ENCODE peak calls at places on chromosomes 11 and 22, in five cellular contexts. One of them, this sample, is unnamed.

GRCh38 chr11:12516387-12517110 is 139.2 kb downstream of the PARVA start:
- DNase-seq in HFF-Myc: no peak
- DNase-seq in RCC 7860: no peak
- DNase-seq in stimulated activated CD4-positive, alpha-beta T cell treated with anti-CD3 and anti-CD28 coated beads, Interleukin-2, amount 100 ng/mL, for 48 hours: no peak
- DNase-seq in activated T-helper 1 cell treated with anti-CD3 and anti-CD28 coated beads, Interleukin-12 subunit alpha, Interleukin-12 subunit beta, Interleukin-2, Interleukin-4 antibody, amounts not matched to agents 30 ng/mL and 10 ng/mL and 1 ng/mL, durations not matched to agents 14 hours and 24 hours and 36 hours: no peak
- DNase-seq in this sample: no peak

GRCh38 chr22:48075604-48076400 is 1313.4 kb downstream of the TBC1D22A start:
- DNase-seq in HFF-Myc: no peak
- DNase-seq in RCC 7860: no peak
- DNase-seq in activated T-helper 1 cell treated with anti-CD3 and anti-CD28 coated beads, Interleukin-12 subunit alpha, Interleukin-12 subunit beta, Interleukin-2, Interleukin-4 antibody, amounts not matched to agents 30 ng/mL and 10 ng/mL and 1 ng/mL, durations not matched to agents 14 hours and 24 hours and 36 hours: no peak
- DNase-seq in stimulated activated CD4-positive, alpha-beta T cell treated with anti-CD3 and anti-CD28 coated beads, Interleukin-2, amount 100 ng/mL, for 48 hours: no peak
- DNase-seq in this sample: no peak

GRCh38 chr11:47408598-47409439 is 429 bp downstream of the SLC39A13 start:
- DNase-seq in RCC 7860: peak
- DNase-seq in HFF-Myc: peak
- DNase-seq in stimulated activated CD4-positive, alpha-beta T cell treated with anti-CD3 and anti-CD28 coated beads, Interleukin-2, amount 100 ng/mL, for 48 hours: no peak
- DNase-seq in activated T-helper 1 cell treated with anti-CD3 and anti-CD28 coated beads, Interleukin-12 subunit alpha, Interleukin-12 subunit beta, Interleukin-2, Interleukin-4 antibody, amounts not matched to agents 30 ng/mL and 10 ng/mL and 1 ng/mL, durations not matched to agents 14 hours and 24 hours and 36 hours: no peak
- DNase-seq in this sample: peak

GRCh38 chr11:61955416-61956135 is 5.4 kb downstream of the BEST1 start:
- DNase-seq in HFF-Myc: no peak
- DNase-seq in stimulated activated CD4-positive, alpha-beta T cell treated with anti-CD3 and anti-CD28 coated beads, Interleukin-2, amount 100 ng/mL, for 48 hours: no peak
- DNase-seq in activated T-helper 1 cell treated with anti-CD3 and anti-CD28 coated beads, Interleukin-12 subunit alpha, Interleukin-12 subunit beta, Interleukin-2, Interleukin-4 antibody, amounts not matched to agents 30 ng/mL and 10 ng/mL and 1 ng/mL, durations not matched to agents 14 hours and 24 hours and 36 hours: no peak
- DNase-seq in RCC 7860: no peak
- DNase-seq in this sample: no peak

GRCh38 chr11:33724644-33725035 is 11.6 kb downstream of the CD59 start:
- DNase-seq in RCC 7860: peak
- DNase-seq in stimulated activated CD4-positive, alpha-beta T cell treated with anti-CD3 and anti-CD28 coated beads, Interleukin-2, amount 100 ng/mL, for 48 hours: no peak
- DNase-seq in activated T-helper 1 cell treated with anti-CD3 and anti-CD28 coated beads, Interleukin-12 subunit alpha, Interleukin-12 subunit beta, Interleukin-2, Interleukin-4 antibody, amounts not matched to agents 30 ng/mL and 10 ng/mL and 1 ng/mL, durations not matched to agents 14 hours and 24 hours and 36 hours: no peak
- DNase-seq in HFF-Myc: no peak
- DNase-seq in this sample: peak

GRCh38 chr22:49929553-49929979 is 11.1 kb downstream of the CRELD2 start:
- DNase-seq in RCC 7860: no peak
- DNase-seq in activated T-helper 1 cell treated with anti-CD3 and anti-CD28 coated beads, Interleukin-12 subunit alpha, Interleukin-12 subunit beta, Interleukin-2, Interleukin-4 antibody, amounts not matched to agents 30 ng/mL and 10 ng/mL and 1 ng/mL, durations not matched to agents 14 hours and 24 hours and 36 hours: peak
- DNase-seq in stimulated activated CD4-positive, alpha-beta T cell treated with anti-CD3 and anti-CD28 coated beads, Interleukin-2, amount 100 ng/mL, for 48 hours: peak
- DNase-seq in HFF-Myc: no peak
- DNase-seq in this sample: peak

GRCh38 chr11:57502376-57502775 is 13.1 kb downstream of the SLC43A1 start:
- DNase-seq in HFF-Myc: no peak
- DNase-seq in activated T-helper 1 cell treated with anti-CD3 and anti-CD28 coated beads, Interleukin-12 subunit alpha, Interleukin-12 subunit beta, Interleukin-2, Interleukin-4 antibody, amounts not matched to agents 30 ng/mL and 10 ng/mL and 1 ng/mL, durations not matched to agents 14 hours and 24 hours and 36 hours: no peak
- DNase-seq in RCC 7860: no peak
- DNase-seq in stimulated activated CD4-positive, alpha-beta T cell treated with anti-CD3 and anti-CD28 coated beads, Interleukin-2, amount 100 ng/mL, for 48 hours: no peak
- DNase-seq in this sample: no peak

GRCh38 chr11:111021131-111021530 is 224.4 kb upstream of the POU2AF2 start:
- DNase-seq in RCC 7860: no peak
- DNase-seq in activated T-helper 1 cell treated with anti-CD3 and anti-CD28 coated beads, Interleukin-12 subunit alpha, Interleukin-12 subunit beta, Interleukin-2, Interleukin-4 antibody, amounts not matched to agents 30 ng/mL and 10 ng/mL and 1 ng/mL, durations not matched to agents 14 hours and 24 hours and 36 hours: no peak
- DNase-seq in HFF-Myc: no peak
- DNase-seq in stimulated activated CD4-positive, alpha-beta T cell treated with anti-CD3 and anti-CD28 coated beads, Interleukin-2, amount 100 ng/mL, for 48 hours: no peak
- DNase-seq in this sample: no peak

GRCh38 chr11:76628408-76628947 is 42.1 kb downstream of the LRRC32 start:
- DNase-seq in RCC 7860: no peak
- DNase-seq in HFF-Myc: no peak
- DNase-seq in stimulated activated CD4-positive, alpha-beta T cell treated with anti-CD3 and anti-CD28 coated beads, Interleukin-2, amount 100 ng/mL, for 48 hours: no peak
- DNase-seq in activated T-helper 1 cell treated with anti-CD3 and anti-CD28 coated beads, Interleukin-12 subunit alpha, Interleukin-12 subunit beta, Interleukin-2, Interleukin-4 antibody, amounts not matched to agents 30 ng/mL and 10 ng/mL and 1 ng/mL, durations not matched to agents 14 hours and 24 hours and 36 hours: no peak
- DNase-seq in this sample: no peak

GRCh38 chr11:69342588-69343330 is 48.8 kb downstream of the MYEOV start:
- DNase-seq in stimulated activated CD4-positive, alpha-beta T cell treated with anti-CD3 and anti-CD28 coated beads, Interleukin-2, amount 100 ng/mL, for 48 hours: no peak
- DNase-seq in HFF-Myc: no peak
- DNase-seq in RCC 7860: no peak
- DNase-seq in activated T-helper 1 cell treated with anti-CD3 and anti-CD28 coated beads, Interleukin-12 subunit alpha, Interleukin-12 subunit beta, Interleukin-2, Interleukin-4 antibody, amounts not matched to agents 30 ng/mL and 10 ng/mL and 1 ng/mL, durations not matched to agents 14 hours and 24 hours and 36 hours: no peak
- DNase-seq in this sample: no peak

GRCh38 chr11:68441466-68442230 is 18.9 kb upstream of the PPP6R3 start:
- DNase-seq in HFF-Myc: no peak
- DNase-seq in stimulated activated CD4-positive, alpha-beta T cell treated with anti-CD3 and anti-CD28 coated beads, Interleukin-2, amount 100 ng/mL, for 48 hours: no peak
- DNase-seq in activated T-helper 1 cell treated with anti-CD3 and anti-CD28 coated beads, Interleukin-12 subunit alpha, Interleukin-12 subunit beta, Interleukin-2, Interleukin-4 antibody, amounts not matched to agents 30 ng/mL and 10 ng/mL and 1 ng/mL, durations not matched to agents 14 hours and 24 hours and 36 hours: no peak
- DNase-seq in RCC 7860: no peak
- DNase-seq in this sample: peak

GRCh38 chr22:17844150-17844549 is 69.9 kb upstream of the BID start:
- DNase-seq in stimulated activated CD4-positive, alpha-beta T cell treated with anti-CD3 and anti-CD28 coated beads, Interleukin-2, amount 100 ng/mL, for 48 hours: no peak
- DNase-seq in RCC 7860: no peak
- DNase-seq in activated T-helper 1 cell treated with anti-CD3 and anti-CD28 coated beads, Interleukin-12 subunit alpha, Interleukin-12 subunit beta, Interleukin-2, Interleukin-4 antibody, amounts not matched to agents 30 ng/mL and 10 ng/mL and 1 ng/mL, durations not matched to agents 14 hours and 24 hours and 36 hours: no peak
- DNase-seq in HFF-Myc: no peak
- DNase-seq in this sample: no peak

GRCh38 chr11:117597083-117597482 is 199.9 kb downstream of the DSCAML1 start:
- DNase-seq in RCC 7860: no peak
- DNase-seq in activated T-helper 1 cell treated with anti-CD3 and anti-CD28 coated beads, Interleukin-12 subunit alpha, Interleukin-12 subunit beta, Interleukin-2, Interleukin-4 antibody, amounts not matched to agents 30 ng/mL and 10 ng/mL and 1 ng/mL, durations not matched to agents 14 hours and 24 hours and 36 hours: peak
- DNase-seq in stimulated activated CD4-positive, alpha-beta T cell treated with anti-CD3 and anti-CD28 coated beads, Interleukin-2, amount 100 ng/mL, for 48 hours: peak
- DNase-seq in HFF-Myc: no peak
- DNase-seq in this sample: peak

GRCh38 chr22:49672013-49672516 is 155.6 kb downstream of the BRD1 start:
- DNase-seq in activated T-helper 1 cell treated with anti-CD3 and anti-CD28 coated beads, Interleukin-12 subunit alpha, Interleukin-12 subunit beta, Interleukin-2, Interleukin-4 antibody, amounts not matched to agents 30 ng/mL and 10 ng/mL and 1 ng/mL, durations not matched to agents 14 hours and 24 hours and 36 hours: no peak
- DNase-seq in RCC 7860: no peak
- DNase-seq in stimulated activated CD4-positive, alpha-beta T cell treated with anti-CD3 and anti-CD28 coated beads, Interleukin-2, amount 100 ng/mL, for 48 hours: no peak
- DNase-seq in HFF-Myc: no peak
- DNase-seq in this sample: no peak

GRCh38 chr11:57798905-57799559 is 37.4 kb downstream of the CTNND1 start:
- DNase-seq in activated T-helper 1 cell treated with anti-CD3 and anti-CD28 coated beads, Interleukin-12 subunit alpha, Interleukin-12 subunit beta, Interleukin-2, Interleukin-4 antibody, amounts not matched to agents 30 ng/mL and 10 ng/mL and 1 ng/mL, durations not matched to agents 14 hours and 24 hours and 36 hours: no peak
- DNase-seq in HFF-Myc: peak
- DNase-seq in stimulated activated CD4-positive, alpha-beta T cell treated with anti-CD3 and anti-CD28 coated beads, Interleukin-2, amount 100 ng/mL, for 48 hours: no peak
- DNase-seq in RCC 7860: peak
- DNase-seq in this sample: peak

GRCh38 chr11:118640332-118641154 is 33.1 kb downstream of the PHLDB1 start:
- DNase-seq in stimulated activated CD4-positive, alpha-beta T cell treated with anti-CD3 and anti-CD28 coated beads, Interleukin-2, amount 100 ng/mL, for 48 hours: no peak
- DNase-seq in HFF-Myc: no peak
- DNase-seq in activated T-helper 1 cell treated with anti-CD3 and anti-CD28 coated beads, Interleukin-12 subunit alpha, Interleukin-12 subunit beta, Interleukin-2, Interleukin-4 antibody, amounts not matched to agents 30 ng/mL and 10 ng/mL and 1 ng/mL, durations not matched to agents 14 hours and 24 hours and 36 hours: no peak
- DNase-seq in RCC 7860: no peak
- DNase-seq in this sample: peak

GRCh38 chr11:116986521-116987105 is 111.6 kb downstream of the SIK3 start:
- DNase-seq in RCC 7860: peak
- DNase-seq in stimulated activated CD4-positive, alpha-beta T cell treated with anti-CD3 and anti-CD28 coated beads, Interleukin-2, amount 100 ng/mL, for 48 hours: no peak
- DNase-seq in HFF-Myc: no peak
- DNase-seq in activated T-helper 1 cell treated with anti-CD3 and anti-CD28 coated beads, Interleukin-12 subunit alpha, Interleukin-12 subunit beta, Interleukin-2, Interleukin-4 antibody, amounts not matched to agents 30 ng/mL and 10 ng/mL and 1 ng/mL, durations not matched to agents 14 hours and 24 hours and 36 hours: no peak
- DNase-seq in this sample: peak

GRCh38 chr11:37512156-37512780 is 914.2 kb upstream of the RAG2 start:
- DNase-seq in activated T-helper 1 cell treated with anti-CD3 and anti-CD28 coated beads, Interleukin-12 subunit alpha, Interleukin-12 subunit beta, Interleukin-2, Interleukin-4 antibody, amounts not matched to agents 30 ng/mL and 10 ng/mL and 1 ng/mL, durations not matched to agents 14 hours and 24 hours and 36 hours: no peak
- DNase-seq in RCC 7860: peak
- DNase-seq in stimulated activated CD4-positive, alpha-beta T cell treated with anti-CD3 and anti-CD28 coated beads, Interleukin-2, amount 100 ng/mL, for 48 hours: no peak
- DNase-seq in HFF-Myc: no peak
- DNase-seq in this sample: peak

GRCh38 chr11:118872403-118872821 is 11.3 kb upstream of the CXCR5 start:
- DNase-seq in RCC 7860: no peak
- DNase-seq in activated T-helper 1 cell treated with anti-CD3 and anti-CD28 coated beads, Interleukin-12 subunit alpha, Interleukin-12 subunit beta, Interleukin-2, Interleukin-4 antibody, amounts not matched to agents 30 ng/mL and 10 ng/mL and 1 ng/mL, durations not matched to agents 14 hours and 24 hours and 36 hours: peak
- DNase-seq in stimulated activated CD4-positive, alpha-beta T cell treated with anti-CD3 and anti-CD28 coated beads, Interleukin-2, amount 100 ng/mL, for 48 hours: no peak
- DNase-seq in HFF-Myc: no peak
- DNase-seq in this sample: no peak

GRCh38 chr11:48093795-48094642 is 113.7 kb downstream of the PTPRJ start:
- DNase-seq in activated T-helper 1 cell treated with anti-CD3 and anti-CD28 coated beads, Interleukin-12 subunit alpha, Interleukin-12 subunit beta, Interleukin-2, Interleukin-4 antibody, amounts not matched to agents 30 ng/mL and 10 ng/mL and 1 ng/mL, durations not matched to agents 14 hours and 24 hours and 36 hours: no peak
- DNase-seq in stimulated activated CD4-positive, alpha-beta T cell treated with anti-CD3 and anti-CD28 coated beads, Interleukin-2, amount 100 ng/mL, for 48 hours: no peak
- DNase-seq in RCC 7860: no peak
- DNase-seq in HFF-Myc: peak
- DNase-seq in this sample: no peak

GRCh38 chr11:26286472-26287066 is 45.4 kb upstream of the ANO3 start:
- DNase-seq in RCC 7860: no peak
- DNase-seq in stimulated activated CD4-positive, alpha-beta T cell treated with anti-CD3 and anti-CD28 coated beads, Interleukin-2, amount 100 ng/mL, for 48 hours: no peak
- DNase-seq in HFF-Myc: no peak
- DNase-seq in activated T-helper 1 cell treated with anti-CD3 and anti-CD28 coated beads, Interleukin-12 subunit alpha, Interleukin-12 subunit beta, Interleukin-2, Interleukin-4 antibody, amounts not matched to agents 30 ng/mL and 10 ng/mL and 1 ng/mL, durations not matched to agents 14 hours and 24 hours and 36 hours: no peak
- DNase-seq in this sample: peak

GRCh38 chr22:35043251-35043931 is 22.6 kb upstream of the ISX start:
- DNase-seq in RCC 7860: no peak
- DNase-seq in HFF-Myc: no peak
- DNase-seq in activated T-helper 1 cell treated with anti-CD3 and anti-CD28 coated beads, Interleukin-12 subunit alpha, Interleukin-12 subunit beta, Interleukin-2, Interleukin-4 antibody, amounts not matched to agents 30 ng/mL and 10 ng/mL and 1 ng/mL, durations not matched to agents 14 hours and 24 hours and 36 hours: no peak
- DNase-seq in stimulated activated CD4-positive, alpha-beta T cell treated with anti-CD3 and anti-CD28 coated beads, Interleukin-2, amount 100 ng/mL, for 48 hours: no peak
- DNase-seq in this sample: no peak

GRCh38 chr11:131038597-131038996 is 122.3 kb upstream of the SNX19 start:
- DNase-seq in activated T-helper 1 cell treated with anti-CD3 and anti-CD28 coated beads, Interleukin-12 subunit alpha, Interleukin-12 subunit beta, Interleukin-2, Interleukin-4 antibody, amounts not matched to agents 30 ng/mL and 10 ng/mL and 1 ng/mL, durations not matched to agents 14 hours and 24 hours and 36 hours: no peak
- DNase-seq in RCC 7860: no peak
- DNase-seq in stimulated activated CD4-positive, alpha-beta T cell treated with anti-CD3 and anti-CD28 coated beads, Interleukin-2, amount 100 ng/mL, for 48 hours: no peak
- DNase-seq in HFF-Myc: peak
- DNase-seq in this sample: peak

GRCh38 chr11:77617892-77618291 is 19.7 kb downstream of the CLNS1A start:
- DNase-seq in stimulated activated CD4-positive, alpha-beta T cell treated with anti-CD3 and anti-CD28 coated beads, Interleukin-2, amount 100 ng/mL, for 48 hours: no peak
- DNase-seq in activated T-helper 1 cell treated with anti-CD3 and anti-CD28 coated beads, Interleukin-12 subunit alpha, Interleukin-12 subunit beta, Interleukin-2, Interleukin-4 antibody, amounts not matched to agents 30 ng/mL and 10 ng/mL and 1 ng/mL, durations not matched to agents 14 hours and 24 hours and 36 hours: no peak
- DNase-seq in HFF-Myc: no peak
- DNase-seq in RCC 7860: no peak
- DNase-seq in this sample: peak

GRCh38 chr11:46281374-46281831 is 3.9 kb downstream of the CREB3L1 start:
- DNase-seq in stimulated activated CD4-positive, alpha-beta T cell treated with anti-CD3 and anti-CD28 coated beads, Interleukin-2, amount 100 ng/mL, for 48 hours: no peak
- DNase-seq in activated T-helper 1 cell treated with anti-CD3 and anti-CD28 coated beads, Interleukin-12 subunit alpha, Interleukin-12 subunit beta, Interleukin-2, Interleukin-4 antibody, amounts not matched to agents 30 ng/mL and 10 ng/mL and 1 ng/mL, durations not matched to agents 14 hours and 24 hours and 36 hours: no peak
- DNase-seq in HFF-Myc: no peak
- DNase-seq in RCC 7860: no peak
- DNase-seq in this sample: no peak

GRCh38 chr22:35496768-35497312 is 43.8 kb upstream of the RASD2 start:
- DNase-seq in stimulated activated CD4-positive, alpha-beta T cell treated with anti-CD3 and anti-CD28 coated beads, Interleukin-2, amount 100 ng/mL, for 48 hours: no peak
- DNase-seq in RCC 7860: no peak
- DNase-seq in HFF-Myc: no peak
- DNase-seq in activated T-helper 1 cell treated with anti-CD3 and anti-CD28 coated beads, Interleukin-12 subunit alpha, Interleukin-12 subunit beta, Interleukin-2, Interleukin-4 antibody, amounts not matched to agents 30 ng/mL and 10 ng/mL and 1 ng/mL, durations not matched to agents 14 hours and 24 hours and 36 hours: no peak
- DNase-seq in this sample: no peak

GRCh38 chr11:111527279-111527678 is 12.7 kb downstream of the HOATZ start:
- DNase-seq in RCC 7860: no peak
- DNase-seq in stimulated activated CD4-positive, alpha-beta T cell treated with anti-CD3 and anti-CD28 coated beads, Interleukin-2, amount 100 ng/mL, for 48 hours: no peak
- DNase-seq in HFF-Myc: no peak
- DNase-seq in activated T-helper 1 cell treated with anti-CD3 and anti-CD28 coated beads, Interleukin-12 subunit alpha, Interleukin-12 subunit beta, Interleukin-2, Interleukin-4 antibody, amounts not matched to agents 30 ng/mL and 10 ng/mL and 1 ng/mL, durations not matched to agents 14 hours and 24 hours and 36 hours: no peak
- DNase-seq in this sample: no peak

GRCh38 chr11:61514050-61514917 is 5.7 kb downstream of the LRRC10B start:
- DNase-seq in HFF-Myc: no peak
- DNase-seq in RCC 7860: no peak
- DNase-seq in stimulated activated CD4-positive, alpha-beta T cell treated with anti-CD3 and anti-CD28 coated beads, Interleukin-2, amount 100 ng/mL, for 48 hours: no peak
- DNase-seq in activated T-helper 1 cell treated with anti-CD3 and anti-CD28 coated beads, Interleukin-12 subunit alpha, Interleukin-12 subunit beta, Interleukin-2, Interleukin-4 antibody, amounts not matched to agents 30 ng/mL and 10 ng/mL and 1 ng/mL, durations not matched to agents 14 hours and 24 hours and 36 hours: no peak
- DNase-seq in this sample: no peak